ENCODE peak calls at places on chromosomes 13 and 19, in seven cellular contexts. K is tibial nerve, E is GM23248, U is colonic mucosa, Z is upper lobe of right lung, R is body of pancreas, H is tibial artery. C is an unnamed sample. For H3K4me1, the result is how much of the 10 kb centered on the place peaks cover.

GRCh38 chr19:58575183-58576041 is 2.3 kb upstream of the MZF1 start:
- DNase-seq in K (peak), E (peak), U (peak), Z (peak), R (peak), H (peak), C (peak)

GRCh38 chr19:55613930-55614710 is 8.7 kb downstream of the ZNF865 start:
- DNase-seq in K (no peak), E (no peak), U (no peak), Z (no peak), R (no peak), H (no peak), C (no peak)

GRCh38 chr13:45490068-45490467 is 25.3 kb downstream of the COG3 start:
- DNase-seq in K (no peak), E (no peak), U (no peak), Z (no peak), R (no peak), H (no peak), C (no peak)

GRCh38 chr19:49338691-49339363 is 3.6 kb downstream of the CD37 start:
- DNase-seq in K (no peak), E (peak), U (peak), Z (peak), R (peak), H (peak), C (no peak)

GRCh38 chr13:25249001-25249543 is 38.2 kb downstream of the MTMR6 start:
- DNase-seq in K (peak), E (peak), U (no peak), Z (no peak), R (no peak), H (no peak), C (no peak)

GRCh38 chr19:4699826-4700572 is 23.6 kb downstream of the DPP9 start:
- DNase-seq in K (no peak), E (no peak), U (no peak), Z (no peak), R (no peak), H (no peak), C (no peak)

GRCh38 chr19:10339380-10339960 is at the start of gene ICAM3:
- DNase-seq in K (no peak), E (no peak), U (peak), Z (no peak), R (no peak), H (no peak), C (no peak)

GRCh38 chr13:42002066-42002465 is 41.2 kb upstream of the VWA8 start:
- DNase-seq in K (no peak), E (no peak), U (no peak), Z (no peak), R (no peak), H (no peak), C (no peak)

GRCh38 chr13:67238277-67238859 is 8.2 kb upstream of the PCDH9 start:
- DNase-seq in K (no peak), E (peak), U (no peak), Z (no peak), R (no peak), H (no peak), C (no peak)

GRCh38 chr19:10551698-10552301 is 8.1 kb downstream of the ATG4D start:
- DNase-seq in K (no peak), E (peak), U (peak), Z (no peak), R (peak), H (no peak), C (no peak)

GRCh38 chr13:78054152-78054551 is 135.5 kb upstream of the EDNRB start:
- DNase-seq in K (no peak), E (no peak), U (no peak), Z (no peak), R (no peak), H (no peak), C (no peak)

GRCh38 chr13:97367016-97367415 is 67.0 kb upstream of the RAP2A start:
- DNase-seq in K (no peak), E (peak), U (no peak), Z (no peak), R (no peak), H (no peak), C (no peak)

GRCh38 chr13:48194392-48194754 is 38.6 kb upstream of the ITM2B start:
- DNase-seq in K (no peak), E (peak), U (no peak), Z (no peak), R (no peak), H (no peak), C (no peak)

GRCh38 chr19:5608271-5608666 is 14.3 kb downstream of the SAFB2 start:
- DNase-seq in K (no peak), E (no peak), U (no peak), Z (no peak), R (no peak), H (no peak), C (no peak)

GRCh38 chr19:42254083-42254849 is 662 bp downstream of the ERF start:
- DNase-seq in K (peak), E (peak), U (peak), Z (peak), R (peak), H (peak), C (peak)

GRCh38 chr13:51370116-51370515 is 30.6 kb downstream of the SERPINE3 start:
- DNase-seq in K (no peak), E (peak), U (no peak), Z (no peak), R (no peak), H (no peak), C (no peak)

GRCh38 chr19:30861896-30862295 is 487.3 kb downstream of the TSHZ3 start:
- DNase-seq in K (no peak), E (no peak), U (peak), Z (peak), R (no peak), H (no peak), C (no peak)

GRCh38 chr19:8150178-8150865 is 930 bp upstream of the FBN3 start:
- DNase-seq in K (no peak), E (no peak), U (no peak), Z (no peak), R (no peak), H (no peak), C (no peak)

GRCh38 chr19:16366433-16367268 is 42.0 kb downstream of the KLF2 start:
- DNase-seq in K (no peak), E (no peak), U (no peak), Z (no peak), R (no peak), H (no peak), C (peak)

GRCh38 chr19:43574424-43575155 is 737 bp downstream of the XRCC1 start:
- DNase-seq in K (no peak), E (peak), U (no peak), Z (no peak), R (no peak), H (no peak), C (no peak)

GRCh38 chr13:106612688-106613087 is 44.8 kb upstream of the ARGLU1 start:
- DNase-seq in K (peak), E (peak), U (peak), Z (peak), R (peak), H (peak), C (no peak)

GRCh38 chr19:46841458-46842083 is 9.1 kb downstream of the AP2S1 start:
- DNase-seq in K (peak), E (peak), U (no peak), Z (no peak), R (no peak), H (peak), C (no peak)

GRCh38 chr19:18097993-18098890 is 664 bp downstream of the MAST3 start:
- DNase-seq in K (no peak), E (no peak), U (no peak), Z (no peak), R (no peak), H (no peak), C (no peak)

GRCh38 chr13:51818276-51818675 is 14.3 kb upstream of the DHRS12 start:
- DNase-seq in K (no peak), E (no peak), U (no peak), Z (no peak), R (no peak), H (no peak), C (no peak)

GRCh38 chr13:49367640-49368431 is 76.0 kb downstream of the CAB39L start:
- DNase-seq in K (no peak), E (peak), U (no peak), Z (no peak), R (no peak), H (no peak), C (no peak)

GRCh38 chr19:21699197-21699596 is 68.2 kb downstream of the ZNF100 start:
- DNase-seq in K (no peak), E (no peak), U (no peak), Z (no peak), R (no peak), H (no peak), C (no peak)

GRCh38 chr13:113837554-113838355 is 26.1 kb downstream of the GAS6 start:
- DNase-seq in K (peak), E (peak), U (peak), Z (peak), R (peak), H (peak), C (no peak)

GRCh38 chr19:14632286-14632685 is 42.4 kb downstream of the ADGRE3 start:
- DNase-seq in K (no peak), E (peak), U (peak), Z (no peak), R (no peak), H (no peak), C (no peak)

GRCh38 chr19:374183-374885 is 29.7 kb upstream of the MIER2 start:
- DNase-seq in K (no peak), E (no peak), U (no peak), Z (no peak), R (no peak), H (no peak), C (no peak)

GRCh38 chr13:113545455-113545930 is 39.1 kb upstream of the TFDP1 start:
- DNase-seq in K (no peak), E (peak), U (no peak), Z (peak), R (no peak), H (no peak), C (no peak)

GRCh38 chr13:93225610-93226009 is 997 bp upstream of the GPC6 start:
- DNase-seq in K (no peak), E (peak), U (no peak), Z (no peak), R (no peak), H (no peak), C (no peak)
- H3K4me1 ChIP-seq in K (under half), E (under half), U (under half), Z (under half), R (under half), H (under half), C (under half)

DNA sequence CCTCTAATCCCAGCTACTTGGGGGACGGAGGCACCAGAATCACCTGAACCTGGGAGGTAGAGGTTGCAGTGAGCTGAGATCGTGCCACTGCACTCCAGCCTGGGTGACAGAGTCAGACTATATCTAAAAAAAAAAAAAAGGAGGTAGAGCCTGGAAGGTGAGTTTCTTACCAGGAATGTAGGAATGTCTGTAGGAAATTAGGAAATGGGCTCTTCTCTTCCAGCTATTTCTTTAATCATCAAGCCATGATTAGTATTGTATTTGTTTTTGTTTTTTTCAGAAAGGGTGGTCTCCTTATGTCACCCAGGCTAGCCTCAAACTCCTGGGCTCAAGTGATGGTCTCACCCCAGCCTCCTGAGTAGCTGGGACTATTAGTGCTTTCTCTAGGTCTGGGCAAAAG is 26.3 kb upstream of the SERP2 start:
- DNase-seq in K (no peak), E (peak), U (no peak), Z (no peak), R (no peak), H (no peak), C (no peak)
- H3K4me1 ChIP-seq in K (under half), E (under half), U (under half), Z (under half), R (under half), H (under half), C (under half)

GRCh38 chr19:2529473-2529918 is 53.6 kb downstream of the GADD45B start:
- DNase-seq in K (no peak), E (peak), U (no peak), Z (no peak), R (no peak), H (no peak), C (no peak)
- H3K4me1 ChIP-seq in K (under half), E (under half), U (under half), Z (under half), R (under half), H (under half), C (under half)

GRCh38 chr19:38699647-38700349 is 44.5 kb downstream of the CAPN12 start:
- DNase-seq in K (no peak), E (no peak), U (no peak), Z (peak), R (no peak), H (no peak), C (no peak)

GRCh38 chr19:38699027-38699346 is 45.3 kb downstream of the CAPN12 start:
- DNase-seq in K (no peak), E (no peak), U (no peak), Z (no peak), R (no peak), H (no peak), C (no peak)

GRCh38 chr19:38697641-38698071 is 46.6 kb downstream of the CAPN12 start:
- DNase-seq in K (no peak), E (no peak), U (no peak), Z (peak), R (no peak), H (no peak), C (no peak)

GRCh38 chr19:38697197-38697596 is 47.1 kb downstream of the CAPN12 start:
- DNase-seq in K (no peak), E (no peak), U (no peak), Z (no peak), R (no peak), H (no peak), C (no peak)

DNA sequence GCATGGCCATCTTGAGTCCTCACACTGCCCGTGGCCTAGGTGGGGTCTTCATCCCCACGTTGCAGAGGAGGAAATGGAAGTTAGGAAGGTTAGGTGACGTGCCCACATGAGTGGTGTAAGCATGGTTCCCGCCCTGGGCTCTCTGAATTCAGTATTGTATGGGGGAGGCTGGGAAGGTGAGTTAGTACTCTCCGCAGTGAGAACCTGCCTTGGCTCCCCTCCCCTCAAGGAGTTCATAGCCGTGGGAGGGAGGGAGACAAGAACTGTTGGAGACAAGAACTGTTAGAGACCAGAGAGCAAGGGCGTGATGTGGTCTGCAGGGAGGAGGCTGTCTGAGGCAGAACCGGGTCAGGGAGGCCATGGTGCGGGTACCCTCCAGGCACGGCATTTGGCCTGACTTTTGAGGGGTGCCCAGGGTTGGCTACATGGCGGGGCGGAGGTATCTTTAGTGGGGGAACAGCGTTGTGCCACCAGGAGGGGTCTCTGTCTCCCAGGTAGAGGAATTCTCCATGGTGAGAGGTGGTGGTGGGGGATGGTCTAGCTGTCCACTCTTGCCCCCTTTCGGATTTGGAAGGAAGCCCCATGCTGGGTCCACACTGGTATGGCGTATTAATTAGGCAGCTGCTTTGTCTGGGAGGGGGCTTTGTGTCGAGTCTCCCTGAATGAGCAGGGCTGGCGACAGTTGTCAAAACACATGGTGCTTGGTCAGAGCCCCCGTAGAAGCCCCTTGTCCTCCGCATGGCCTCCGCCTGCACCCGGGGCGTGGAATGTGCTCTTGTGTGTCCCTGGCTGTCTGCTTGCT is 45.8 kb downstream of the CAPN12 start:
- DNase-seq in K (no peak), E (no peak), U (no peak), Z (no peak), R (no peak), H (no peak), C (no peak)
- H3K4me1 ChIP-seq in K (half or more), E (under half), U (under half), Z (half or more), R (half or more), H (half or more), C (under half)

C was measured in effector memory CD4-positive, alpha-beta T cell.